ENCODE peak calls at places on chromosomes 1 and 21, in four cellular contexts. R is AG08396; B is A549; V is stimulated activated CD4-positive, alpha-beta T cell treated with anti-CD3 and anti-CD28 coated beads, TNF-alpha, amount 100 ng/mL, for 24 hours. S is an unnamed sample.

GRCh38 chr1:52595061-52595460 is 7.1 kb upstream of the GPX7 start:
- DNase-seq in B (no peak), R (no peak), V (no peak), S (no peak)

GRCh38 chr1:21234779-21235178 is 55.5 kb downstream of the ECE1 start:
- DNase-seq in V (no peak), B (no peak), R (peak; percentile 43), S (no peak)

GRCh38 chr1:11046270-11046566 is 821 bp downstream of the MASP2 start:
- DNase-seq in V (no peak), B (no peak), R (no peak), S (no peak)

GRCh38 chr1:40818264-40818961 is 34.8 kb downstream of the KCNQ4 start:
- DNase-seq in R (no peak), V (peak; percentile 87), B (no peak), S (no peak)

GRCh38 chr1:228465571-228466146 is 21.5 kb upstream of the RNF187 start:
- DNase-seq in B (no peak), V (no peak), R (no peak), S (no peak)

GRCh38 chr1:176315519-176316220 is 108.6 kb upstream of the COP1 start:
- DNase-seq in R (no peak), B (no peak), V (no peak), S (no peak)

GRCh38 chr1:165840419-165840818 is 13.0 kb downstream of the UCK2 start:
- DNase-seq in V (no peak), R (no peak), B (no peak), S (no peak)

GRCh38 chr1:152143147-152143845 is 15.7 kb downstream of the RPTN start:
- DNase-seq in R (no peak), B (no peak), V (peak; percentile 43), S (no peak)

GRCh38 chr1:66262233-66262632 is 271.7 kb upstream of the SGIP1 start:
- DNase-seq in V (no peak), B (peak; percentile 35), R (peak; percentile 38), S (no peak)

GRCh38 chr1:29849038-29849750 is 612.9 kb downstream of the PTPRU start:
- DNase-seq in V (peak; percentile 16), B (no peak), R (peak; percentile 17), S (peak; percentile 1)

GRCh38 chr1:97063532-97063931 is 341.9 kb downstream of the PTBP2 start:
- DNase-seq in R (peak; percentile 12), B (no peak), V (no peak), S (no peak)

GRCh38 chr1:21783679-21784603 is 992 bp upstream of the USP48 start:
- DNase-seq in V (no peak), R (peak; percentile 50), B (peak; percentile 66), S (no peak)

GRCh38 chr1:118206966-118207365 is 21.9 kb upstream of the SPAG17 start:
- DNase-seq in V (no peak), B (no peak), R (no peak), S (no peak)

GRCh38 chr1:31701137-31701736 is 2.6 kb downstream of the COL16A1 start:
- DNase-seq in B (peak; percentile 79), R (peak; percentile 88), V (peak; percentile 42), S (peak; percentile 89)

GRCh38 chr21:32611471-32611997 is 643 bp downstream of the CFAP298 start:
- DNase-seq in B (peak; percentile 7), V (peak; percentile 46), R (peak; percentile 57), S (no peak)

GRCh38 chr1:6205849-6206845 is at the start of gene RNF207:
- DNase-seq in B (peak; percentile 85), R (peak; percentile 85), V (peak; percentile 79), S (no peak)

GRCh38 chr1:1442069-1442770 is 6.7 kb downstream of the VWA1 start:
- DNase-seq in R (no peak), B (no peak), V (no peak), S (no peak)

GRCh38 chr1:29603622-29604021 is 367.3 kb downstream of the PTPRU start:
- DNase-seq in R (no peak), V (no peak), B (no peak), S (no peak)

GRCh38 chr1:112388436-112388835 is 7.6 kb upstream of the CTTNBP2NL start:
- DNase-seq in B (no peak), R (peak; percentile 8), V (no peak), S (no peak)

GRCh38 chr1:66207484-66207883 is 326.5 kb upstream of the SGIP1 start:
- DNase-seq in R (peak; percentile 29), V (no peak), B (peak; percentile 35), S (peak; percentile 60)

GRCh38 chr1:234998174-234998741 is 130.4 kb downstream of the TOMM20 start:
- DNase-seq in B (peak; percentile 40), R (no peak), V (no peak), S (no peak)

S was measured in hippocampal formation.